ENCODE peak calls at places on chromosomes 6 and 20, in eight cellular contexts. U, G, A, P, R, F, V and M are unnamed samples.

GRCh38 chr6:115882771-115883170 is 177.9 kb downstream of the FRK start:
- DNase-seq in R (no peak), A (no peak), G (no peak), V (no peak), P (no peak), U (no peak), F (no peak), M (no peak)

GRCh38 chr6:38673397-38674165 is 29.4 kb downstream of the GLO1 start:
- DNase-seq in G (no peak), R (no peak), V (no peak), U (peak), F (no peak), A (no peak), P (no peak), M (no peak)

GRCh38 chr6:53301801-53302537 is 46.8 kb downstream of the ELOVL5 start:
- DNase-seq in P (no peak), V (no peak), A (no peak), F (no peak), U (no peak), G (no peak), R (no peak), M (no peak)

GRCh38 chr6:13709698-13710551 is 1.7 kb downstream of the RANBP9 start:
- DNase-seq in U (peak), R (peak), P (peak), A (peak), V (no peak), G (peak), F (no peak), M (peak)

GRCh38 chr6:28003661-28004060 is 46.6 kb downstream of the OR2B6 start:
- DNase-seq in R (no peak), P (no peak), A (no peak), U (no peak), G (no peak), F (no peak), V (no peak), M (no peak)

GRCh38 chr6:134741193-134741521 is 208.7 kb downstream of the ALDH8A1 start:
- DNase-seq in V (no peak), F (no peak), P (peak), G (no peak), U (no peak), A (no peak), R (no peak), M (no peak)

GRCh38 chr6:31352497-31353368 is 4.2 kb downstream of the HLA-B start:
- DNase-seq in A (peak), U (no peak), R (peak), P (no peak), G (no peak), F (no peak), V (peak), M (no peak)

GRCh38 chr6:5004373-5005037 is 668 bp upstream of the RPP40 start:
- DNase-seq in U (peak), A (no peak), V (no peak), G (no peak), F (no peak), P (no peak), R (no peak), M (no peak)

GRCh38 chr20:36744764-36745191 is 1.1 kb downstream of the NDRG3 start:
- DNase-seq in F (no peak), G (peak), A (no peak), R (no peak), U (no peak), V (no peak), P (peak), M (peak)

GRCh38 chr6:11830105-11830504 is 51.5 kb upstream of the ADTRP start:
- DNase-seq in U (no peak), A (no peak), R (no peak), P (peak), F (no peak), V (no peak), G (no peak), M (peak)

GRCh38 chr6:113882341-113882740 is 25.2 kb downstream of the MARCKS start:
- DNase-seq in R (no peak), U (no peak), V (no peak), P (no peak), A (no peak), G (no peak), F (no peak), M (no peak)

GRCh38 chr6:56091159-56091869 is 156.1 kb downstream of the COL21A1 start:
- DNase-seq in U (peak), R (no peak), A (no peak), V (no peak), G (peak), F (no peak), P (peak), M (no peak)